ENCODE peak calls at places on chromosomes 16 and 17, in seven cellular contexts. H is activated naive CD4-positive, alpha-beta T cell; R is ACHN; N is nucleus accumbens; C is germinal center; J is bronchial epithelial cell; K is neural crest cell. T is an unnamed sample.

GRCh38 chr16:48366165-48367093 is 18.8 kb downstream of the SIAH1 start:
- DNase-seq in H (no peak), R (peak; percentile 93), N (no peak), C (peak; percentile 66), J (peak; percentile 89), K (no peak), T (peak; percentile 78)

GRCh38 chr16:19757762-19758595 is 39.9 kb downstream of the IQCK start:
- DNase-seq in H (no peak), R (no peak), N (no peak), C (no peak), J (peak; percentile 59), K (no peak), T (no peak)

GRCh38 chr17:2989855-2990254 is 73.6 kb downstream of the OR1D5 start:
- DNase-seq in H (no peak), R (no peak), N (no peak), C (no peak), J (no peak), K (no peak), T (no peak)

GRCh38 chr17:39719966-39720365 is 10.4 kb downstream of the MIEN1 start:
- DNase-seq in H (no peak), R (no peak), N (no peak), C (no peak), J (no peak), K (no peak), T (no peak)

GRCh38 chr17:77681820-77682219 is 276.7 kb upstream of the TNRC6C start:
- DNase-seq in H (no peak), R (no peak), N (no peak), C (no peak), J (no peak), K (no peak), T (no peak)

GRCh38 chr17:67707442-67707841 is 10.3 kb upstream of the NOL11 start:
- DNase-seq in H (no peak), R (no peak), N (no peak), C (no peak), J (no peak), K (no peak), T (no peak)

GRCh38 chr16:82040296-82040695 is 5.2 kb downstream of the HSD17B2 start:
- DNase-seq in H (no peak), R (no peak), N (no peak), C (no peak), J (no peak), K (no peak), T (no peak)

GRCh38 chr17:8681175-8681949 is 50.8 kb upstream of the MYH10 start:
- DNase-seq in H (no peak), R (no peak), N (no peak), C (no peak), J (no peak), K (no peak), T (no peak)

GRCh38 chr16:11871193-11871592 is 19.9 kb upstream of the RSL1D1 start:
- DNase-seq in H (no peak), R (peak; percentile 61), N (no peak), C (no peak), J (no peak), K (no peak), T (no peak)

GRCh38 chr17:8117980-8118768 is at the start of gene ALOXE3:
- DNase-seq in H (no peak), R (peak; percentile 83), N (no peak), C (no peak), J (peak; percentile 97), K (peak; percentile 26), T (peak; percentile 58)

GRCh38 chr17:64470676-64471075 is 21.8 kb downstream of the MILR1 start:
- DNase-seq in H (no peak), R (no peak), N (no peak), C (no peak), J (no peak), K (no peak), T (no peak)

GRCh38 chr16:13969711-13970110 is 49.8 kb downstream of the ERCC4 start:
- DNase-seq in H (no peak), R (no peak), N (no peak), C (no peak), J (no peak), K (no peak), T (no peak)

GRCh38 chr16:69396187-69397061 is 10.6 kb upstream of the TERF2 start:
- DNase-seq in H (peak; percentile 6), R (peak; percentile 93), N (no peak), C (peak; percentile 64), J (peak; percentile 87), K (peak; percentile 86), T (peak; percentile 95)

GRCh38 chr16:359067-359763 is 6.7 kb upstream of the AXIN1 start:
- DNase-seq in H (no peak), R (no peak), N (no peak), C (no peak), J (no peak), K (no peak), T (no peak)

GRCh38 chr16:54284319-54284930 is 2.2 kb downstream of the IRX3 start:
- DNase-seq in H (no peak), R (peak; percentile 9), N (no peak), C (no peak), J (no peak), K (no peak), T (no peak)

GRCh38 chr17:42122371-42123303 is at the start of gene HSPB9:
- DNase-seq in H (no peak), R (no peak), N (no peak), C (no peak), J (peak; percentile 58), K (no peak), T (peak; percentile 49)

GRCh38 chr16:67537270-67537635 is 8.6 kb downstream of the RIPOR1 start:
- DNase-seq in H (peak; percentile 12), R (peak; percentile 58), N (no peak), C (no peak), J (no peak), K (peak; percentile 33), T (no peak)

GRCh38 chr17:47368262-47368661 is 44.5 kb downstream of the EFCAB13 start:
- DNase-seq in H (no peak), R (no peak), N (no peak), C (no peak), J (no peak), K (no peak), T (peak; percentile 74)

GRCh38 chr17:19991252-19991885 is 13.7 kb upstream of the AKAP10 start:
- DNase-seq in H (no peak), R (no peak), N (no peak), C (no peak), J (no peak), K (no peak), T (no peak)

GRCh38 chr16:64455275-64455674 is 666.6 kb downstream of the CDH11 start:
- DNase-seq in H (no peak), R (peak; percentile 61), N (no peak), C (no peak), J (peak; percentile 63), K (no peak), T (no peak)